ENCODE peak calls at places on chromosomes 11 and 22, in four cellular contexts. S is C1 segment of cervical spinal cord, L is astrocyte of the hippocampus, D is GM10248. R is an unnamed sample.

GRCh38 chr22:30422481-30423295 is 2.9 kb upstream of the MTFP1 start:
- DNase-seq in D (no peak), L (peak), S (peak), R (no peak)

GRCh38 chr11:60934790-60935605 is 10.7 kb downstream of the TMEM132A start:
- DNase-seq in L (no peak), S (no peak), D (no peak), R (no peak)

GRCh38 chr11:58642120-58642625 is 19.7 kb downstream of the CNTF start:
- DNase-seq in S (no peak), L (no peak), D (no peak), R (no peak)

GRCh38 chr11:2401436-2401984 is 960 bp downstream of the TSSC4 start:
- DNase-seq in S (no peak), D (no peak), L (no peak), R (no peak)

GRCh38 chr11:81278986-81279385 is 1454.7 kb downstream of the FAM181B start:
- DNase-seq in D (no peak), S (no peak), L (no peak), R (no peak)

GRCh38 chr11:74520316-74520715 is 26.8 kb upstream of the LIPT2 start:
- DNase-seq in D (no peak), L (no peak), S (no peak), R (no peak)

GRCh38 chr11:86089659-86090058 is 20.8 kb upstream of the PICALM start:
- DNase-seq in L (peak), D (no peak), S (no peak), R (no peak)

GRCh38 chr22:28629420-28630184 is 50.0 kb downstream of the TTC28 start:
- DNase-seq in S (no peak), D (no peak), L (no peak), R (no peak)

R was measured in GM12864.